ENCODE peak calls at places on chromosomes 6 and 20, in six cellular contexts. L is Panc1, U is fibroblast of lung, Y is SK-N-SH, D is A549, E is AG09309. A is an unnamed sample.

GRCh38 chr6:25138024-25138696 is 141.0 kb upstream of the CARMIL1 start:
- DNase-seq in Y (peak), D (peak), E (no peak), U (peak), L (peak), A (no peak)

GRCh38 chr6:107540465-107540857 is 50.5 kb downstream of the SOBP start:
- DNase-seq in U (no peak), D (no peak), L (no peak), Y (no peak), E (no peak), A (no peak)

GRCh38 chr6:48765352-48765961 is 654.5 kb upstream of the PTCHD4 start:
- DNase-seq in E (no peak), U (peak), L (peak), Y (peak), D (peak), A (peak)

GRCh38 chr6:8006208-8006607 is 58.0 kb downstream of the BLOC1S5 start:
- DNase-seq in L (no peak), U (peak), E (no peak), Y (peak), D (peak), A (no peak)

GRCh38 chr6:53578371-53578770 is 33.5 kb upstream of the GCLC start:
- DNase-seq in L (no peak), D (no peak), U (no peak), E (no peak), Y (no peak), A (no peak)

GRCh38 chr6:18990313-18990978 is 603.3 kb downstream of the RNF144B start:
- DNase-seq in Y (peak), U (peak), E (no peak), L (no peak), D (peak), A (no peak)

GRCh38 chr20:45583502-45583901 is 4.4 kb upstream of the WFDC8 start:
- DNase-seq in U (no peak), E (no peak), D (no peak), L (no peak), Y (no peak), A (no peak)

GRCh38 chr6:91715171-91715805 is 1128.4 kb upstream of the MAP3K7 start:
- DNase-seq in L (no peak), Y (no peak), E (no peak), D (no peak), U (no peak), A (no peak)

GRCh38 chr6:75208564-75209431 is 2.9 kb upstream of the COL12A1 start:
- DNase-seq in Y (peak), E (no peak), U (peak), D (peak), L (peak), A (no peak)

GRCh38 chr6:140571139-140571538 is 1196.7 kb upstream of the CITED2 start:
- DNase-seq in U (peak), D (no peak), Y (no peak), L (no peak), E (peak), A (no peak)

GRCh38 chr20:5484926-5485325 is 168.2 kb upstream of the PROKR2 start:
- DNase-seq in E (no peak), L (no peak), D (no peak), Y (no peak), U (no peak), A (no peak)

GRCh38 chr20:53208110-53208908 is 236.2 kb downstream of the TSHZ2 start:
- DNase-seq in D (peak), Y (peak), E (no peak), L (no peak), U (no peak), A (no peak)

GRCh38 chr20:25259788-25260254 is 11.9 kb downstream of the PYGB start:
- DNase-seq in D (no peak), Y (no peak), U (no peak), L (no peak), E (no peak), A (no peak)

GRCh38 chr20:46400828-46401477 is 5.5 kb downstream of the ELMO2 start:
- DNase-seq in D (no peak), Y (no peak), E (peak), U (peak), L (no peak), A (no peak)

GRCh38 chr6:7050911-7051779 is 56.6 kb upstream of the RREB1 start:
- DNase-seq in Y (no peak), L (no peak), E (peak), D (peak), U (peak), A (no peak)

GRCh38 chr6:135739288-135739687 is 112.2 kb upstream of the PDE7B start:
- DNase-seq in E (peak), U (peak), Y (no peak), L (no peak), D (no peak), A (no peak)

GRCh38 chr20:53574259-53574789 is 19.3 kb downstream of the ZNF217 start:
- DNase-seq in U (no peak), Y (no peak), L (no peak), D (no peak), E (no peak), A (no peak)

GRCh38 chr6:137717074-137718073 is 149.7 kb upstream of the TNFAIP3 start:
- DNase-seq in D (no peak), E (no peak), U (peak), L (no peak), Y (no peak), A (no peak)

GRCh38 chr20:18679020-18679419 is 91.2 kb downstream of the DTD1 start:
- DNase-seq in Y (no peak), U (peak), D (peak), E (no peak), L (no peak), A (peak)

GRCh38 chr6:142162780-142163179 is 15.7 kb downstream of the VTA1 start:
- DNase-seq in Y (no peak), L (no peak), D (no peak), E (no peak), U (no peak), A (no peak)

GRCh38 chr6:111379302-111379701 is 103.7 kb downstream of the REV3L start:
- DNase-seq in Y (no peak), D (no peak), E (no peak), L (no peak), U (no peak), A (no peak)
- TF ChIP-seq CTCF in Y (no peak), D (no peak), E (no peak), L (no peak), U (no peak), A (no peak)

GRCh38 chr20:41601742-41602141 is 16.4 kb downstream of the CHD6 start:
- DNase-seq in Y (no peak), E (no peak), D (no peak), U (no peak), L (no peak), A (no peak)

GRCh38 chr20:41604002-41604401 is 14.2 kb downstream of the CHD6 start:
- DNase-seq in U (no peak), L (no peak), E (no peak), D (no peak), Y (no peak), A (no peak)

GRCh38 chr20:41600926-41601631 is 17.1 kb downstream of the CHD6 start:
- DNase-seq in D (no peak), U (no peak), L (no peak), E (no peak), Y (no peak), A (no peak)

GRCh38 chr20:41598719-41599118 is 19.5 kb downstream of the CHD6 start:
- DNase-seq in E (no peak), U (no peak), D (no peak), Y (no peak), L (no peak), A (no peak)

GRCh38 chr20:41599699-41600104 is 18.5 kb downstream of the CHD6 start:
- DNase-seq in L (no peak), U (peak), Y (no peak), D (peak), E (no peak), A (no peak)
- H3K4me3 ChIP-seq in L (no peak), U (no peak), Y (no peak), D (no peak), E (no peak), A (no peak)

GRCh38 chr20:4091332-4092135 is 76.2 kb upstream of the RNF24 start:
- DNase-seq in U (peak), L (no peak), E (no peak), Y (peak), D (peak), A (no peak)
- TF ChIP-seq CTCF in U (peak), L (peak), E (peak), Y (peak), D (peak), A (peak)

GRCh38 chr20:64038252-64038578 is 2.2 kb downstream of the C20orf204 start:
- DNase-seq in E (no peak), D (no peak), Y (no peak), U (no peak), L (no peak), A (no peak)
- H3K4me3 ChIP-seq in E (no peak), D (peak), Y (peak), U (no peak), L (peak), A (no peak)

GRCh38 chr6:101302593-101302992 is 90.9 kb upstream of the GRIK2 start:
- DNase-seq in D (no peak), L (no peak), U (no peak), E (no peak), Y (no peak), A (no peak)
- TF ChIP-seq CTCF in D (no peak), L (no peak), U (no peak), E (no peak), Y (no peak), A (no peak)

DNA sequence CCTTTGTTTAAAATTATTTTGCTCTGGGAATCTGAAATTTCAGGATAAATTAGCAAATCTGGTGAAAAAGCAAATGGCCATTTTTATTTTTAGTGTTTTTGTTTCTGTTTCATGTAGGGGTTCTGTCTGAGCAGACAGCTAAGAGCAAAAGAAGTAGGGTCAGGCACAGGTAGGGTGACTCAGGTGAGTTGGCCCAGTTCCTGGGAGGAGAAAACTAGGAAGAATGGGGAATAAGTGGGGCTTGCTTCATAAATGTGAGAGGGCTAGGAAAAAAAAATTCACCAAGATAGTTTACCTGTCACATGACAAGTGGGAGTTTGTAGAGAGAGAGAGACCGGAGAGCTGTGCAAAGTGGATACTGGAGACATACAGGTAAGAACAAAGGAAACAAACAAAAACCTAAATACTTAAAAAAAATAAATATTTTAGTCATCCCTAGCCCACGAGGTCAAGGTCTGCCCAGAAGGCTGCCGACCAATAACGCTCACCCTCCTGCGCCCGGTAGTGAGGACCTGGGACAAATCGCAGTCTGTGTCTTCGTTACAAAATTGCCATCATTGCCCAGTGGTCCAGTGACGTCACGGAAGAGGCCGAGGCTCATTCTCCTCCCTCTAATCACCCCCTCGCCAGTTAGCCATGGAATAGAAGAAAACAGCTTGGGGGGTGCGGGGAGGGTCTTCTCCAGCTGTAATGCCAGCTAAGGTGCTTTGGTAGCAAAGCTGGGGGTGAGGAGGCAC is 2.3 kb downstream of the THBD start:
- DNase-seq in Y (no peak), L (no peak), D (no peak), U (no peak), E (no peak), A (no peak)
- H3K4me3 ChIP-seq in Y (no peak), L (no peak), D (peak), U (peak), E (no peak), A (no peak)

DNA sequence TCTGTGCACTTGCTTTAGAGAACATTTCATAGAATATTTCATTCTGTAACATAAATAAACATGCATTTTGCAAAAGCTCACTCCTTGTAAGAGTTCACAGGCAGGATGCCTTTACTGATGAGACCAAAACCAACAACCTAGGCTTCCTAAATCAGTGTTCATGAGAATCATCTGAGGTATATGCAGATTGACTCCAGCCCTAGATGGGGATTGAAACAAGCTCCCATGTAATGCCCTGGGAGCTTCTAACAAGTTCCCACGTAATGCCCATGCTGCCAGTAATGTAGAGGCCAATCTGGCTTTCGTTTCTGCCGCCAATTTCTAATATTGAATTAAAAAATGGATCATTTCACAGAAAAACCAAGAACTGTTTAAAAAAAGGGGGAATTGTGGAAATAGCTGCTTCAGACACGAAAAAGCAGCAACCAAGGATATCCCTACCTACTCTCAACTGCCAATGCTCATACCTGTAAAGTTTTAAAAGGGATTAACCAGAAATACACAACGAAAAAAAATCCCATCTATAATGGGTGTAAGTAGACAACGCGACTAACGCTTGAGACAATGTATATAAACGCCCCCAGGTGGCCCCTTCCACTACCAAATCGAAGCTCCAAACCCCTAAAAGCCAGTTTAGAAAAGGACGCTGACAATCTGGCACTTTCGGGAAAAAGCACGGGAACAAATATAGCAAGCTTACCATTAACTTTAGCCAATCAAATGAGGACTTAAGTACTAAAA is 94.7 kb upstream of the BTN3A2 start:
- DNase-seq in E (no peak), U (no peak), L (no peak), Y (no peak), D (no peak), A (no peak)
- TF ChIP-seq CTCF in E (no peak), U (no peak), L (no peak), Y (peak), D (no peak), A (peak)

DNA sequence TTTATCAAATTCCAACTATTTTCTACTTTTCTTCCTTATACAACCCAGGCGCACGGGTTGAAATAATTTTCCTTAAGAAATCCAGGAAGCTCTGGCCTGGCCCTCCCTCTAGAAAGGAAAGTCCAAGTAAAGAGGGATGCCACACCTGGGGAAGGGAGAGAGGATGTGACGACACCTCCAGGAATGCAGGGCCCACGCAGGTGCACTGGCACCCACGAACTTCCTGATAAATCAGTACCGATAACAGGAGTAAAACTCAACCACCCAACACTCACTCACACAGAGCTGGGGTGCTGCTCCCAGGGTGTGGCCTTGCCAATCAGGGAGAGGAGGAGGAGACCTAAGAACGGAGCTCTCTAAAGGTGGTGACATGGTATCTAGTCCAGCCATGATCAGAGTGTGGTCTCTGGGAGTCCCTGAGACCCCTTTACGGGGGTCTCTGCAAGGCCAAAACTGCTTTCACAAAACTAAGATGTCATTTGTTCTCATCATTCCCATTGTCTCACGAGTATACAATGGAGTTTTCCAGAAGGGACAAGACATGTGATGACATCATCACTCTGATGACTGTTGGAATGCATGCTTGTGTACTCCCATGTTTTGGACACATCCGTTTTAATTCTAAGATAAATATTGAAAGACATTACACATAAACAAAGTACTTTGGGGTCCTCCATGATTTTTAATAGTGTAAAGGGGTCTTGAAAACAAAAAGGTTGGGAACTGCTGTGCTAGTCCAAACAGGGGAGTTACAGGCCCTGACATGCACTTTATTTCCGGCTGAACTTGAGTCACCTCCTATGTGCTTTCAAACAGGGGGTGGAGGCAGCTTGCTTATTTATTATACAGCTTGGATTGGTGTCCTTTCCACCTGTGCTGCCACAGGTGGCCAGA is 2.2 kb upstream of the PARD6B start:
- DNase-seq in D (peak), Y (no peak), U (no peak), E (no peak), L (no peak), A (no peak)
- H3K4me3 ChIP-seq in D (no peak), Y (no peak), U (no peak), E (no peak), L (no peak), A (no peak)

DNA sequence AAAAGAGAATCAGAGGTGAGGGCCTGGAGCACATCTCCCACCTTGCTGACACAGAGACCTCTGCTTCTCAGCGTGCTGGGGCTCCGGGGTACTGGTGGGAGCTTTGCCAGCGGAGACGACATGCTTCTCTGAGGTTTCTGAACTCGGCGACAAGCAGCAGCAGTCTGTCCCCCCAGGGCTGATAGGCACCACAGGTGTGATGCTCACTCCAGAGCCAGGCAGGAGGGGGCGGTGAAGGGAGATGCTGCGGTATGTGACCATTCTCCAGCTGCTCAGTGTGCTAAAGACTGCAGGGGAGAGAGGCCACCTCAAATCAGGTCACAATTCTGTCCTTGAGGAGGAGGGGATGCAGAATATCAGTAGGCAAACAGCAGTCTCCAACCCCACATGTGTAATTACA is 219.9 kb downstream of the ALDH8A1 start:
- DNase-seq in L (no peak), E (no peak), Y (peak), U (no peak), D (no peak), A (no peak)
- TF ChIP-seq CTCF in L (no peak), E (no peak), Y (no peak), U (no peak), D (no peak), A (no peak)

GRCh38 chr6:167751579-167752115 is 75.1 kb upstream of the AFDN start:
- DNase-seq in U (no peak), L (no peak), E (no peak), D (no peak), Y (no peak), A (no peak)

GRCh38 chr6:167748458-167749379 is 78.0 kb upstream of the AFDN start:
- DNase-seq in E (no peak), U (no peak), Y (peak), D (no peak), L (no peak), A (no peak)

GRCh38 chr6:167748046-167748445 is 78.7 kb upstream of the AFDN start:
- DNase-seq in Y (no peak), D (no peak), U (no peak), E (no peak), L (no peak), A (no peak)

GRCh38 chr6:167747645-167748044 is 79.1 kb upstream of the AFDN start:
- DNase-seq in L (no peak), U (no peak), D (no peak), E (no peak), Y (no peak), A (no peak)

GRCh38 chr6:167750956-167751358 is 75.8 kb upstream of the AFDN start:
- DNase-seq in D (no peak), E (no peak), Y (no peak), U (no peak), L (no peak), A (no peak)
- H3K4me3 ChIP-seq in D (no peak), E (no peak), Y (no peak), U (no peak), L (no peak), A (no peak)